ENCODE peak calls at places on chromosomes 6 and 20, in five cellular contexts. B is fibroblast of the aortic adventitia, T is HFF-Myc, J is ELR, L is heart right ventricle. M is an unnamed sample.

GRCh38 chr6:147947521-147947920 is 395.1 kb upstream of the SASH1 start:
- DNase-seq in L (no peak), J (no peak), T (no peak), B (no peak), M (no peak)

GRCh38 chr20:45545754-45546453 is 1.3 kb downstream of the EPPIN start:
- DNase-seq in J (peak), L (no peak), T (peak), B (peak), M (peak)

GRCh38 chr6:150373260-150373701 is 4.5 kb downstream of the IYD start:
- DNase-seq in T (no peak), J (no peak), L (peak), B (peak), M (peak)

GRCh38 chr20:39398656-39399055 is 436.5 kb downstream of the DHX35 start:
- DNase-seq in J (no peak), B (no peak), T (no peak), L (no peak), M (no peak)

GRCh38 chr6:166078294-166078693 is 89.4 kb downstream of the TBXT start:
- DNase-seq in J (peak), T (no peak), L (no peak), B (peak), M (peak)

GRCh38 chr6:46509981-46510510 is 18.8 kb upstream of the RCAN2 start:
- DNase-seq in J (no peak), T (no peak), L (no peak), B (no peak), M (no peak)

GRCh38 chr6:72464791-72465691 is 156.8 kb upstream of the KCNQ5 start:
- DNase-seq in L (no peak), J (peak), B (peak), T (peak), M (peak)

GRCh38 chr6:169723991-169724553 is at the start of gene PHF10:
- DNase-seq in J (peak), T (no peak), B (no peak), L (peak), M (peak)

M was measured in kidney tubule cell.